ENCODE peak calls at places on chromosomes 16 and 17, in five cellular contexts. One of them, this sample, is unnamed.

GRCh38 chr17:38861399-38861843 is 7.9 kb upstream of the RPL23 start:
- DNase-seq in AG04450: no peak
- DNase-seq in HFFc6: no peak
- DNase-seq in activated gamma-delta T cell: no peak
- DNase-seq in fibroblast of gingiva: peak; percentile 34
- DNase-seq in this sample: no peak

GRCh38 chr16:87273471-87274030 is 43.6 kb downstream of the C16orf95 start:
- DNase-seq in AG04450: no peak
- DNase-seq in HFFc6: no peak
- DNase-seq in activated gamma-delta T cell: no peak
- DNase-seq in fibroblast of gingiva: no peak
- DNase-seq in this sample: no peak

GRCh38 chr17:49365667-49366066 is 3.6 kb upstream of the ZNF652 start:
- DNase-seq in AG04450: no peak
- DNase-seq in HFFc6: peak; percentile 30
- DNase-seq in activated gamma-delta T cell: no peak
- DNase-seq in fibroblast of gingiva: no peak
- DNase-seq in this sample: no peak

GRCh38 chr17:80599546-80600305 is 55.1 kb downstream of the RPTOR start:
- DNase-seq in AG04450: no peak
- DNase-seq in HFFc6: no peak
- DNase-seq in activated gamma-delta T cell: no peak
- DNase-seq in fibroblast of gingiva: no peak
- DNase-seq in this sample: no peak

GRCh38 chr17:50769884-50770283 is 2.6 kb upstream of the ANKRD40CL start:
- DNase-seq in AG04450: no peak
- DNase-seq in HFFc6: no peak
- DNase-seq in activated gamma-delta T cell: no peak
- DNase-seq in fibroblast of gingiva: no peak
- DNase-seq in this sample: no peak

GRCh38 chr17:63476857-63477470 is at the start of gene ACE:
- DNase-seq in AG04450: no peak
- DNase-seq in HFFc6: no peak
- DNase-seq in activated gamma-delta T cell: peak; percentile 39
- DNase-seq in fibroblast of gingiva: no peak
- DNase-seq in this sample: no peak

GRCh38 chr16:57601801-57602478 is 26.5 kb upstream of the ADGRG1 start:
- DNase-seq in AG04450: no peak
- DNase-seq in HFFc6: no peak
- DNase-seq in activated gamma-delta T cell: no peak
- DNase-seq in fibroblast of gingiva: no peak
- DNase-seq in this sample: no peak

GRCh38 chr16:72400257-72401078 is 228.5 kb upstream of the PMFBP1 start:
- DNase-seq in AG04450: peak; percentile 48
- DNase-seq in HFFc6: peak; percentile 45
- DNase-seq in activated gamma-delta T cell: no peak
- DNase-seq in fibroblast of gingiva: peak; percentile 65
- DNase-seq in this sample: peak; percentile 22

GRCh38 chr17:63945851-63946439 is 13.8 kb upstream of the CD79B start:
- DNase-seq in AG04450: no peak
- DNase-seq in HFFc6: no peak
- DNase-seq in activated gamma-delta T cell: no peak
- DNase-seq in fibroblast of gingiva: no peak
- DNase-seq in this sample: no peak

GRCh38 chr16:29820730-29821662 is 734 bp downstream of the MVP start:
- DNase-seq in AG04450: no peak
- DNase-seq in HFFc6: no peak
- DNase-seq in activated gamma-delta T cell: no peak
- DNase-seq in fibroblast of gingiva: peak; percentile 54
- DNase-seq in this sample: peak; percentile 47

GRCh38 chr17:30590086-30590485 is 112.9 kb downstream of the GOSR1 start:
- DNase-seq in AG04450: no peak
- DNase-seq in HFFc6: no peak
- DNase-seq in activated gamma-delta T cell: no peak
- DNase-seq in fibroblast of gingiva: no peak
- DNase-seq in this sample: no peak

GRCh38 chr17:4178651-4179050 is 35.7 kb downstream of the CYB5D2 start:
- DNase-seq in AG04450: no peak
- DNase-seq in HFFc6: no peak
- DNase-seq in activated gamma-delta T cell: no peak
- DNase-seq in fibroblast of gingiva: no peak
- DNase-seq in this sample: no peak

GRCh38 chr16:79379083-79379482 is 221.5 kb downstream of the MAF start:
- DNase-seq in AG04450: no peak
- DNase-seq in HFFc6: no peak
- DNase-seq in activated gamma-delta T cell: no peak
- DNase-seq in fibroblast of gingiva: no peak
- DNase-seq in this sample: no peak

GRCh38 chr17:33013596-33014375 is 22.1 kb downstream of the SPACA3 start:
- DNase-seq in AG04450: no peak
- DNase-seq in HFFc6: no peak
- DNase-seq in activated gamma-delta T cell: no peak
- DNase-seq in fibroblast of gingiva: no peak
- DNase-seq in this sample: no peak

GRCh38 chr17:7523033-7523432 is 25.8 kb upstream of the TNFSF12 start:
- DNase-seq in AG04450: no peak
- DNase-seq in HFFc6: peak; percentile 4
- DNase-seq in activated gamma-delta T cell: no peak
- DNase-seq in fibroblast of gingiva: no peak
- DNase-seq in this sample: no peak

GRCh38 chr17:16477255-16477654 is 14.7 kb downstream of the LRRC75A start:
- DNase-seq in AG04450: peak; percentile 58
- DNase-seq in HFFc6: peak; percentile 77
- DNase-seq in activated gamma-delta T cell: no peak
- DNase-seq in fibroblast of gingiva: peak; percentile 69
- DNase-seq in this sample: no peak

GRCh38 chr16:79183571-79183970 is 417.0 kb downstream of the MAF start:
- DNase-seq in AG04450: no peak
- DNase-seq in HFFc6: no peak
- DNase-seq in activated gamma-delta T cell: no peak
- DNase-seq in fibroblast of gingiva: no peak
- DNase-seq in this sample: no peak

GRCh38 chr16:88366032-88366703 is 16.6 kb upstream of the ZNF469 start:
- DNase-seq in AG04450: no peak
- DNase-seq in HFFc6: no peak
- DNase-seq in activated gamma-delta T cell: no peak
- DNase-seq in fibroblast of gingiva: no peak
- DNase-seq in this sample: no peak

GRCh38 chr17:73625975-73626706 is 18.1 kb downstream of the SDK2 start:
- DNase-seq in AG04450: no peak
- DNase-seq in HFFc6: no peak
- DNase-seq in activated gamma-delta T cell: no peak
- DNase-seq in fibroblast of gingiva: no peak
- DNase-seq in this sample: no peak

GRCh38 chr16:81814751-81815428 is 35.8 kb downstream of the PLCG2 start:
- DNase-seq in AG04450: no peak
- DNase-seq in HFFc6: no peak
- DNase-seq in activated gamma-delta T cell: no peak
- DNase-seq in fibroblast of gingiva: no peak
- DNase-seq in this sample: no peak

GRCh38 chr17:35094902-35095301 is 24.8 kb downstream of the RAD51D start:
- DNase-seq in AG04450: peak; percentile 60
- DNase-seq in HFFc6: peak; percentile 84
- DNase-seq in activated gamma-delta T cell: no peak
- DNase-seq in fibroblast of gingiva: peak; percentile 84
- DNase-seq in this sample: no peak

GRCh38 chr17:75570772-75571171 is 16.8 kb upstream of the MYO15B start:
- DNase-seq in AG04450: no peak
- DNase-seq in HFFc6: no peak
- DNase-seq in activated gamma-delta T cell: no peak
- DNase-seq in fibroblast of gingiva: no peak
- DNase-seq in this sample: no peak

GRCh38 chr16:52976539-52977167 is 76.0 kb downstream of the CHD9NB start:
- DNase-seq in AG04450: no peak
- DNase-seq in HFFc6: peak; percentile 28
- DNase-seq in activated gamma-delta T cell: no peak
- DNase-seq in fibroblast of gingiva: no peak
- DNase-seq in this sample: no peak

GRCh38 chr17:27366438-27366837 is 72.5 kb downstream of the WSB1 start:
- DNase-seq in AG04450: no peak
- DNase-seq in HFFc6: no peak
- DNase-seq in activated gamma-delta T cell: no peak
- DNase-seq in fibroblast of gingiva: no peak
- DNase-seq in this sample: no peak

GRCh38 chr17:17408236-17408794 is 68.5 kb upstream of the MED9 start:
- DNase-seq in AG04450: no peak
- DNase-seq in HFFc6: no peak
- DNase-seq in activated gamma-delta T cell: no peak
- DNase-seq in fibroblast of gingiva: peak; percentile 79
- DNase-seq in this sample: no peak

GRCh38 chr17:82801377-82801970 is 38.3 kb downstream of the ZNF750 start:
- DNase-seq in AG04450: no peak
- DNase-seq in HFFc6: no peak
- DNase-seq in activated gamma-delta T cell: no peak
- DNase-seq in fibroblast of gingiva: no peak
- DNase-seq in this sample: peak; percentile 43

GRCh38 chr17:33234930-33235685 is 58.0 kb downstream of the ASIC2 start:
- DNase-seq in AG04450: peak; percentile 79
- DNase-seq in HFFc6: peak; percentile 83
- DNase-seq in activated gamma-delta T cell: no peak
- DNase-seq in fibroblast of gingiva: peak; percentile 88
- DNase-seq in this sample: peak; percentile 48

GRCh38 chr17:54900457-54901229 is at the start of gene TOM1L1:
- DNase-seq in AG04450: peak; percentile 16
- DNase-seq in HFFc6: peak; percentile 58
- DNase-seq in activated gamma-delta T cell: no peak
- DNase-seq in fibroblast of gingiva: peak; percentile 71
- DNase-seq in this sample: peak; percentile 85

GRCh38 chr17:12342609-12343248 is 322.1 kb downstream of the MAP2K4 start:
- DNase-seq in AG04450: no peak
- DNase-seq in HFFc6: no peak
- DNase-seq in activated gamma-delta T cell: no peak
- DNase-seq in fibroblast of gingiva: no peak
- DNase-seq in this sample: no peak

GRCh38 chr17:78133971-78134898 is 3.7 kb downstream of the TMC8 start:
- DNase-seq in AG04450: no peak
- DNase-seq in HFFc6: no peak
- DNase-seq in activated gamma-delta T cell: peak; percentile 50
- DNase-seq in fibroblast of gingiva: no peak
- DNase-seq in this sample: peak; percentile 85

GRCh38 chr16:81575834-81576233 is 131.2 kb downstream of the CMIP start:
- DNase-seq in AG04450: no peak
- DNase-seq in HFFc6: no peak
- DNase-seq in activated gamma-delta T cell: no peak
- DNase-seq in fibroblast of gingiva: no peak
- DNase-seq in this sample: no peak